ENCODE peak calls at places on chromosomes 3 and 15, in seven cellular contexts. Y is bronchial epithelial cell, C is foreskin keratinocyte, W is right atrium auricular region, T is K562, L is brain microvascular endothelial cell, S is testis. R is an unnamed sample.

GRCh38 chr3:9142346-9142745 is 107.1 kb downstream of the SRGAP3 start:
- DNase-seq in Y (peak; percentile 35), L (no peak), T (no peak), S (no peak), C (peak; percentile 36), W (no peak), R (no peak)

GRCh38 chr3:105970283-105970682 is 101.5 kb upstream of the CBLB start:
- DNase-seq in S (no peak), W (peak; percentile 63), C (peak; percentile 85), L (no peak), Y (peak; percentile 90), T (no peak), R (no peak)

GRCh38 chr15:64883997-64884511 is 27.6 kb upstream of the ANKDD1A start:
- DNase-seq in Y (peak; percentile 89), S (peak; percentile 85), L (peak; percentile 90), W (peak; percentile 86), C (peak; percentile 89), T (no peak), R (peak; percentile 63)

GRCh38 chr3:64867204-64867603 is 179.4 kb upstream of the ADAMTS9 start:
- DNase-seq in C (no peak), Y (no peak), W (no peak), L (no peak), S (no peak), T (no peak), R (no peak)

GRCh38 chr3:10376353-10376752 is 55.4 kb upstream of the SEC13 start:
- DNase-seq in L (no peak), W (no peak), T (no peak), Y (no peak), S (no peak), C (no peak), R (no peak)

GRCh38 chr15:43484455-43484854 is 8.5 kb downstream of the TP53BP1 start:
- DNase-seq in L (no peak), Y (no peak), C (no peak), W (no peak), T (no peak), S (no peak), R (no peak)

GRCh38 chr15:48253186-48253585 is 47.1 kb downstream of the SLC12A1 start:
- DNase-seq in S (no peak), C (no peak), Y (no peak), W (no peak), T (no peak), L (no peak), R (no peak)

GRCh38 chr3:171183042-171183441 is 156.5 kb upstream of the SLC2A2 start:
- DNase-seq in L (no peak), W (no peak), T (peak; percentile 92), S (peak; percentile 47), C (no peak), Y (no peak), R (peak; percentile 44)

GRCh38 chr15:60179786-60180391 is 175.8 kb downstream of the FOXB1 start:
- DNase-seq in Y (peak; percentile 52), W (no peak), T (peak; percentile 40), S (peak; percentile 49), L (peak; percentile 65), C (peak; percentile 46), R (peak; percentile 58)

GRCh38 chr15:100131321-100132224 is 210.2 kb downstream of the ADAMTS17 start:
- DNase-seq in C (no peak), T (peak; percentile 72), Y (peak; percentile 29), L (peak; percentile 58), W (no peak), S (peak; percentile 50), R (peak; percentile 46)

GRCh38 chr3:194871864-194872668 is 186.4 kb downstream of the FAM43A start:
- DNase-seq in Y (peak; percentile 51), W (no peak), C (peak; percentile 66), S (peak; percentile 86), L (peak; percentile 33), T (no peak), R (peak; percentile 27)

GRCh38 chr3:50300681-50301254 is 1.6 kb upstream of the HYAL3 start:
- DNase-seq in L (no peak), T (no peak), S (no peak), Y (no peak), W (no peak), C (no peak), R (no peak)

GRCh38 chr3:164453695-164454094 is 624.6 kb downstream of the SI start:
- DNase-seq in S (no peak), C (no peak), T (no peak), L (no peak), W (no peak), Y (no peak), R (no peak)

GRCh38 chr3:94115482-94115881 is 52.6 kb downstream of the NSUN3 start:
- DNase-seq in Y (peak; percentile 46), S (no peak), C (peak; percentile 32), L (peak; percentile 47), T (peak; percentile 6), W (no peak), R (no peak)
- TF ChIP-seq CTCF in Y (peak; percentile 33), S (no peak), C (peak; percentile 81), L (peak; percentile 48), T (peak; percentile 13), W (no peak), R (no peak)

GRCh38 chr3:3998140-3998977 is 199.1 kb downstream of the LRRN1 start:
- DNase-seq in L (peak; percentile 20), Y (peak; percentile 72), T (peak; percentile 65), S (peak; percentile 68), W (no peak), C (peak; percentile 45), R (peak; percentile 38)
- TF ChIP-seq CTCF in L (peak; percentile 25), Y (peak; percentile 67), T (peak; percentile 59), S (peak; percentile 37), W (no peak), C (peak; percentile 65), R (peak; percentile 23)

DNA sequence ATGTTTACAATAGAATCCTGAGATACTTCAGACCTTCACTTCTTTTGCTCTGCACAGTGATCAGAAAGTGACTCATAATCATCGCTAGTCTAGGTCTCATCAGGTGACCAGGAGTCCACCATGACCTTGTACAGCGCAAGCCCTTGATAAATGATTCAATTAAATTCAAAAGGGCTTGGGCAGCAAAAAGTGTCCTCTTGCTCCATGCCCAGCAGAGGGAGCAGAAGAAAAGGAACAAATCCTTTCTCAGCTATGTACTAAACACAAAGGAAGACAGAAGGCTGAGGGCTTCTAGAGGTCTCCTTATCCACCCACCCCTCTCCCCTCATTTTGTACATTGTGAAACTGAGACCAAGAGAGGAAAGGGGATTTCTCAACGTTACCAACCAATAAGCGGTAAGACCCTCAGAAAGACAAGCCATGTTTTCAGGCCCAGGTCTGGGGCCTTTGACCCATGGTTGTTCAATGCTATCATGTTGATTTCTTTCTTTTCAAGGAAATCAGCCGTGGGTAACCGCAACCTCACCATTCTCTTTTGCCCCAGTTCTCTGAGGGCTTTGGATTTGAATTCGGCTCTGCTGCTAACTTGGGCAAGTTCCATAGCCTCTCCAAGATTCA is 74.8 kb downstream of the AQP9 start:
- DNase-seq in W (no peak), L (peak; percentile 39), Y (peak; percentile 49), C (peak; percentile 38), S (peak; percentile 28), T (peak; percentile 64), R (peak; percentile 53)
- TF ChIP-seq CTCF in W (no peak), L (peak; percentile 81), Y (peak; percentile 68), C (peak; percentile 66), S (peak; percentile 49), T (peak; percentile 67), R (peak; percentile 51)

GRCh38 chr3:24684506-24685023 is 189.9 kb upstream of the THRB start:
- DNase-seq in T (no peak), S (no peak), W (no peak), Y (no peak), C (no peak), L (no peak), R (no peak)

GRCh38 chr3:24682141-24682547 is 187.5 kb upstream of the THRB start:
- DNase-seq in Y (peak; percentile 77), S (no peak), C (peak; percentile 96), T (no peak), L (peak; percentile 33), W (no peak), R (no peak)

GRCh38 chr3:24683090-24683489 is 188.4 kb upstream of the THRB start:
- DNase-seq in S (no peak), Y (peak; percentile 63), C (peak; percentile 81), W (no peak), T (no peak), L (no peak), R (no peak)

GRCh38 chr3:24686764-24687163 is 192.1 kb upstream of the THRB start:
- DNase-seq in L (peak; percentile 81), Y (peak; percentile 24), S (no peak), W (no peak), C (peak; percentile 47), T (no peak), R (no peak)

GRCh38 chr3:24683511-24684384 is 189.1 kb upstream of the THRB start:
- DNase-seq in C (peak; percentile 54), L (peak; percentile 61), W (no peak), S (no peak), Y (peak; percentile 62), T (peak; percentile 46), R (peak; percentile 35)
- TF ChIP-seq CTCF in C (peak; percentile 85), L (peak; percentile 72), W (peak; percentile 21), S (peak; percentile 49), Y (peak; percentile 50), T (peak; percentile 63), R (peak; percentile 45)

GRCh38 chr3:21835266-21835665 is 84.3 kb upstream of the ZNF385D start:
- DNase-seq in L (no peak), W (no peak), C (peak; percentile 45), Y (peak; percentile 18), T (no peak), S (no peak), R (no peak)

GRCh38 chr3:21839181-21839580 is 88.2 kb upstream of the ZNF385D start:
- DNase-seq in T (no peak), C (no peak), L (no peak), W (no peak), Y (no peak), S (no peak), R (no peak)

GRCh38 chr3:21839592-21839991 is 88.6 kb upstream of the ZNF385D start:
- DNase-seq in L (peak; percentile 98), T (peak; percentile 37), S (peak; percentile 29), Y (peak; percentile 1), W (no peak), C (peak; percentile 7), R (peak; percentile 39)
- TF ChIP-seq CTCF in L (peak; percentile 68), T (peak; percentile 61), S (no peak), Y (peak; percentile 9), W (no peak), C (peak; percentile 40), R (no peak)